ENCODE peak calls at places on chromosomes 6 and 20, in seven cellular contexts. J is iPS DF 6.9; B is left ventricle myocardium superior; V is C1 segment of cervical spinal cord; H is NCI-H1694; Q is IMR-90; Z is CD4-positive, alpha-beta memory T cell. Y is an unnamed sample.

GRCh38 chr6:167832497-167833395 is 6.0 kb downstream of the AFDN start:
- DNase-seq in H (no peak), B (no peak), Z (no peak), Q (peak), J (no peak), V (no peak), Y (no peak)

GRCh38 chr20:62355527-62356142 is 11.5 kb downstream of the LAMA5 start:
- DNase-seq in V (no peak), J (no peak), Q (no peak), B (peak), Z (no peak), H (no peak), Y (no peak)

GRCh38 chr6:170036916-170037315 is 254.0 kb downstream of the DLL1 start:
- DNase-seq in Q (no peak), V (no peak), B (no peak), H (no peak), J (no peak), Z (no peak), Y (no peak)

GRCh38 chr6:40706222-40706621 is 119.1 kb upstream of the LRFN2 start:
- DNase-seq in Z (no peak), J (no peak), B (no peak), Q (no peak), V (no peak), H (no peak), Y (no peak)

GRCh38 chr6:147278891-147279290 is 74.7 kb downstream of the STXBP5 start:
- DNase-seq in Z (no peak), B (no peak), H (no peak), V (no peak), J (no peak), Q (no peak), Y (no peak)

GRCh38 chr20:6185268-6185667 is 62.4 kb upstream of the FERMT1 start:
- DNase-seq in B (no peak), V (no peak), Q (no peak), J (no peak), Z (no peak), H (no peak), Y (no peak)

GRCh38 chr6:41570270-41570615 is 24.1 kb downstream of the FOXP4 start:
- DNase-seq in H (no peak), Z (no peak), V (no peak), J (no peak), B (no peak), Q (no peak), Y (no peak)

GRCh38 chr20:20712004-20712473 is 405 bp downstream of the RALGAPA2 start:
- DNase-seq in J (no peak), Q (no peak), H (no peak), B (no peak), V (no peak), Z (peak), Y (no peak)

GRCh38 chr20:40276291-40276690 is 412.7 kb downstream of the MAFB start:
- DNase-seq in H (no peak), J (no peak), B (peak), Q (no peak), Z (no peak), V (no peak), Y (no peak)

GRCh38 chr6:9801255-9801757 is 613.6 kb downstream of the TFAP2A start:
- DNase-seq in B (no peak), Z (no peak), Q (peak), H (no peak), V (no peak), J (no peak), Y (no peak)

GRCh38 chr20:1301031-1301529 is 27.9 kb downstream of the SDCBP2 start:
- DNase-seq in V (no peak), Z (peak), B (no peak), Q (peak), H (no peak), J (no peak), Y (no peak)

Y was measured in NCI-H187.